ENCODE peak calls at places on chromosome 7, in seven cellular contexts. O, E, C, F, S, A and Q are unnamed samples.

GRCh38 chr7:47181609-47182264 is 400.2 kb downstream of the TNS3 start:
- DNase-seq in S (no peak), F (no peak), A (no peak), E (no peak), O (peak), C (no peak), Q (peak)

GRCh38 chr7:13278020-13278419 is 590.6 kb downstream of the ARL4A start:
- DNase-seq in C (no peak), E (no peak), F (no peak), O (no peak), S (no peak), A (no peak), Q (no peak)

GRCh38 chr7:30657131-30657530 is 25.1 kb downstream of the CRHR2 start:
- DNase-seq in A (peak), S (peak), O (no peak), F (no peak), E (no peak), C (no peak), Q (no peak)

GRCh38 chr7:158706273-158706704 is 1.7 kb upstream of the NCAPG2 start:
- DNase-seq in E (peak), O (no peak), S (no peak), F (no peak), C (no peak), A (no peak), Q (no peak)

GRCh38 chr7:158530800-158531609 is 56.6 kb downstream of the PTPRN2 start:
- DNase-seq in E (no peak), O (no peak), A (no peak), S (peak), F (no peak), C (no peak), Q (no peak)

GRCh38 chr7:111312966-111313365 is 222.0 kb downstream of the LRRN3 start:
- DNase-seq in F (no peak), C (peak), S (no peak), A (no peak), E (peak), O (no peak), Q (no peak)

GRCh38 chr7:114856625-114857024 is 65.3 kb upstream of the MDFIC start:
- DNase-seq in E (peak), C (no peak), O (no peak), S (no peak), A (no peak), F (no peak), Q (no peak)

GRCh38 chr7:39534599-39534998 is 31.6 kb upstream of the YAE1 start:
- DNase-seq in S (no peak), A (no peak), F (no peak), C (no peak), E (no peak), O (no peak), Q (no peak)

GRCh38 chr7:116305485-116306408 is 95.4 kb downstream of the TES start:
- DNase-seq in E (no peak), O (no peak), S (no peak), A (no peak), C (peak), F (no peak), Q (no peak)

GRCh38 chr7:5324961-5325360 is 42.2 kb downstream of the SLC29A4 start:
- DNase-seq in A (no peak), S (peak), F (no peak), C (no peak), O (no peak), E (no peak), Q (no peak)

GRCh38 chr7:30789334-30789711 is 18.1 kb downstream of the MINDY4 start:
- DNase-seq in C (peak), E (peak), S (no peak), O (no peak), F (no peak), A (no peak), Q (no peak)

GRCh38 chr7:112753298-112753697 is 36.9 kb downstream of the TMEM168 start:
- DNase-seq in A (no peak), F (no peak), C (no peak), O (no peak), E (no peak), S (no peak), Q (no peak)

GRCh38 chr7:71615017-71615416 is 483.1 kb downstream of the GALNT17 start:
- DNase-seq in F (peak), E (no peak), A (no peak), C (no peak), S (peak), O (no peak), Q (no peak)

GRCh38 chr7:80829527-80829926 is 89.3 kb downstream of the SEMA3C start:
- DNase-seq in C (peak), A (no peak), F (no peak), O (no peak), E (no peak), S (no peak), Q (no peak)

GRCh38 chr7:7884855-7885254 is 83.7 kb upstream of the GLCCI1 start:
- DNase-seq in S (no peak), E (peak), A (no peak), O (no peak), F (no peak), C (peak), Q (no peak)

GRCh38 chr7:46215987-46216567 is 295.0 kb upstream of the IGFBP3 start:
- DNase-seq in F (peak), S (no peak), A (no peak), O (no peak), E (peak), C (no peak), Q (no peak)

DNA sequence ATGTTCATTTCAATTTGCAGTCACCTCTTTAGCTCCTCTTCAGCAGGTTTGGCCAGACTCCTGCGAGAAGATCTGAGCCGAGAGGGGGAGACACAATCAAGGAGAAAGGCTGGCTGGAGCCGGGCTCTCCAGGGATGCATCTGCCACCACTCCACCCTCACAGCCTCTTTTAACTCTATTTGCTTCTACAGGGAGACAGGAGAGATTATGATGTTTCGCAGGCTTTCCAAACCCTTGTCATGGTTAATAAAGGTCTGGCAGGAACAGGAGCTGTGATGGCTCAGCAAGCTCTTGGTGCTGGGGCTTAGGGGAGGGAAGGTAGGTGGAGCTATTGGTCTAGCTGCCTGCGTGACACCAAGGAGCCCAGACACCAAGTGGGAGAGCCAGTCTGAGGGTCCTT is 448.1 kb upstream of the PODXL start:
- DNase-seq in F (peak), O (no peak), A (no peak), C (no peak), S (no peak), E (peak), Q (no peak)
- TF ChIP-seq CTCF in F (peak), O (no peak), A (no peak), C (no peak), S (no peak), E (peak), Q (peak)

GRCh38 chr7:118918556-118918955 is 694.1 kb downstream of the ANKRD7 start:
- DNase-seq in F (no peak), S (no peak), O (no peak), A (no peak), E (peak), C (peak), Q (peak)
- TF ChIP-seq CTCF in F (peak), S (peak), O (no peak), A (no peak), E (no peak), C (peak), Q (peak)

GRCh38 chr7:148261523-148261922 is 329.0 kb upstream of the C7orf33 start:
- DNase-seq in E (no peak), A (no peak), F (no peak), S (no peak), O (no peak), C (no peak), Q (no peak)

GRCh38 chr7:148261996-148262688 is 328.4 kb upstream of the C7orf33 start:
- DNase-seq in C (no peak), S (no peak), E (no peak), A (no peak), O (no peak), F (no peak), Q (no peak)

GRCh38 chr7:148262721-148263229 is 327.8 kb upstream of the C7orf33 start:
- DNase-seq in S (peak), O (peak), F (peak), E (peak), A (peak), C (peak), Q (no peak)

GRCh38 chr7:148265896-148266295 is 324.7 kb upstream of the C7orf33 start:
- DNase-seq in O (no peak), E (no peak), F (no peak), A (no peak), C (no peak), S (no peak), Q (no peak)

GRCh38 chr7:148264933-148265557 is 325.5 kb upstream of the C7orf33 start:
- DNase-seq in A (no peak), F (no peak), E (peak), O (no peak), S (no peak), C (peak), Q (no peak)
- TF ChIP-seq CTCF in A (peak), F (peak), E (peak), O (peak), S (peak), C (peak), Q (peak)

GRCh38 chr7:26280723-26281122 is 10.9 kb upstream of the SNX10 start:
- DNase-seq in E (no peak), S (no peak), F (no peak), O (no peak), A (no peak), C (no peak), Q (no peak)

GRCh38 chr7:26280097-26280496 is 11.6 kb upstream of the SNX10 start:
- DNase-seq in E (no peak), F (no peak), O (no peak), A (no peak), C (no peak), S (no peak), Q (no peak)

GRCh38 chr7:26279405-26279804 is 12.3 kb upstream of the SNX10 start:
- DNase-seq in C (peak), A (peak), O (no peak), E (no peak), S (no peak), F (no peak), Q (no peak)

GRCh38 chr7:26275213-26275612 is 16.4 kb upstream of the SNX10 start:
- DNase-seq in O (no peak), C (no peak), S (no peak), F (no peak), A (no peak), E (no peak), Q (no peak)

DNA sequence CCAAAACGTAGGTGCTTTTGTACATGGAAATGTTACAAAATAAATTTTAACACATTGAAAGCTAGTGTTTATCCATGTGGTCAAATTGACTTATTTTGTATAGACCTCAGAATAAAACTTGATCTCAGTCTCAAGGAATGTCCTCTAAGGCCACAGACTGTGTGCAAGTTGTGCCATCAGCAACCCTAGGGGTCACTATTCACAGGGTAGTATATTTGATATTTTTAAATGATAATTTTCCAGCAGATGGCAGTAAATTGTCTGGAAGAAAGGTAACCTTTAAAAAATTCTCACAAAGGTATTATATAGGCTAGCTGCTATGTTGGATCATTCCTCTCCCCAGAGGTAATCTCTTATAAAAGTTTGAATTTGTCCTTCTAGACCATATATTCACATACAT is 12.9 kb upstream of the SNX10 start:
- DNase-seq in C (peak), A (no peak), S (no peak), O (no peak), F (no peak), E (no peak), Q (no peak)
- TF ChIP-seq CTCF in C (peak), A (peak), S (peak), O (peak), F (peak), E (peak), Q (peak)

GRCh38 chr7:14734839-14735321 is 167.7 kb downstream of the DGKB start:
- DNase-seq in S (no peak), C (peak), O (no peak), A (no peak), F (no peak), E (no peak), Q (no peak)
- TF ChIP-seq CTCF in S (peak), C (peak), O (no peak), A (no peak), F (no peak), E (peak), Q (no peak)

DNA sequence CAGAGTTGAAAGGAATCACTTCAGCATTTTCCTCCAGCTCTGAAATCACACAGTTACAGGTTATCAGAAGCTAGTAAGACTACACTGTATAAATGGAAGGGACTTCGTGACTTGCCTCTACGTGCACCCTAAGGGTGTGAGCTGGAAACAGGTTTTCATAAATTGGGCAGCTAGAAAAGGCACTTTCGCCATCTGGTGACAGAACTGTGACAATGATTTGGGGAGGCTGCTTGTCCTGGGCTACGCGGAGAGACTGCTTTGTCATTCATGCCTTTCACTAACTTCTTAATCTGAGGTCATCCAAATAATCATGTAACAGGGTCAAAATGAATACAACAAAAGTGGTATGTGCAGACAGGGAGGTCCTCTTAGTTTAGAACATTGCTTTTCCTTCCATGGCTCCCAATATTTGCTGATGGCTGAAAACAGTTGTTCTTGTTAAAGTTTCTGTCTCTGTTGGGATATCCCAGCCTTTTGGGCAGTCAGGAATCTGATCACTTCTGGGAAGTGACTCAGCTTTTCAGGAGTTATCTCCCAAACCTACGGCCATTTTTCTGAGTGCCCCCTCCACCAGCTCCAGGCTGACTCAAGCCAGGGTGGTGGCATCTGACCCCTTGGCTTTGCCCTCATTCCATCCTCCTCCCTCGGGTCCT is 17.8 kb downstream of the VWC2 start:
- DNase-seq in E (no peak), S (no peak), O (peak), C (peak), A (no peak), F (no peak), Q (peak)
- TF ChIP-seq CTCF in E (no peak), S (peak), O (peak), C (peak), A (no peak), F (peak), Q (peak)